ENCODE peak calls at places on chromosomes 13 and 19, in five cellular contexts. O, J, G, W and N are unnamed samples.

GRCh38 chr13:35714588-35714987 is 238.1 kb upstream of the MAB21L1 start:
- DNase-seq in O (no peak), J (peak; percentile 36), G (no peak), W (no peak), N (peak; percentile 75)

GRCh38 chr13:99018418-99019180 is 40.7 kb upstream of the DOCK9 start:
- DNase-seq in O (no peak), J (no peak), G (peak; percentile 45), W (peak; percentile 54), N (no peak)

GRCh38 chr13:84607614-84608013 is 725.3 kb upstream of the SLITRK1 start:
- DNase-seq in O (no peak), J (peak; percentile 19), G (peak; percentile 73), W (peak; percentile 58), N (no peak)

GRCh38 chr19:23554548-23554947 is 132.5 kb downstream of the ZNF675 start:
- DNase-seq in O (no peak), J (no peak), G (no peak), W (no peak), N (no peak)

GRCh38 chr19:28074773-28075172 is 1138.2 kb downstream of the UQCRFS1 start:
- DNase-seq in O (no peak), J (no peak), G (no peak), W (no peak), N (no peak)

GRCh38 chr19:17527326-17527725 is 15.9 kb downstream of the PGLS start:
- DNase-seq in O (no peak), J (no peak), G (no peak), W (no peak), N (no peak)

GRCh38 chr13:28574617-28575142 is 79.8 kb upstream of the FLT1 start:
- DNase-seq in O (no peak), J (no peak), G (peak; percentile 94), W (peak; percentile 83), N (no peak)

GRCh38 chr13:73056054-73056962 is 2.5 kb upstream of the KLF5 start:
- DNase-seq in O (no peak), J (no peak), G (peak; percentile 51), W (peak; percentile 87), N (peak; percentile 7)

GRCh38 chr13:99228737-99229691 is 28.4 kb downstream of the UBAC2 start:
- DNase-seq in O (peak; percentile 29), J (no peak), G (peak; percentile 7), W (peak; percentile 87), N (peak; percentile 10)

GRCh38 chr13:86757236-86757978 is 913.8 kb upstream of the SLITRK5 start:
- DNase-seq in O (peak; percentile 34), J (no peak), G (no peak), W (no peak), N (no peak)

GRCh38 chr19:18023596-18024212 is 15.7 kb downstream of the ARRDC2 start:
- DNase-seq in O (peak; percentile 91), J (peak; percentile 87), G (peak; percentile 96), W (peak; percentile 80), N (no peak)

GRCh38 chr19:11530432-11530831 is 1.5 kb upstream of the ECSIT start:
- DNase-seq in O (peak; percentile 44), J (peak; percentile 70), G (peak; percentile 45), W (peak; percentile 89), N (peak; percentile 88)

GRCh38 chr19:1270854-1271527 is 1.9 kb downstream of the CIRBP start:
- DNase-seq in O (no peak), J (no peak), G (no peak), W (no peak), N (no peak)

GRCh38 chr19:53467138-53467502 is 413 bp upstream of the ZNF813 start:
- DNase-seq in O (no peak), J (no peak), G (no peak), W (peak; percentile 82), N (peak; percentile 38)

GRCh38 chr13:28313579-28313978 is 175.2 kb downstream of the PAN3 start:
- DNase-seq in O (peak; percentile 38), J (no peak), G (no peak), W (peak; percentile 70), N (peak; percentile 42)

GRCh38 chr13:102970542-102970941 is 95.7 kb downstream of the SLC10A2 start:
- DNase-seq in O (no peak), J (no peak), G (no peak), W (no peak), N (no peak)

GRCh38 chr13:41457589-41458186 is 338 bp downstream of the RGCC start:
- DNase-seq in O (no peak), J (peak; percentile 27), G (no peak), W (peak; percentile 84), N (no peak)

GRCh38 chr13:41458939-41459753 is 1.8 kb downstream of the RGCC start:
- DNase-seq in O (peak; percentile 26), J (peak; percentile 37), G (no peak), W (peak; percentile 95), N (no peak)

GRCh38 chr13:41455725-41456419 is 1.5 kb upstream of the RGCC start:
- DNase-seq in O (no peak), J (no peak), G (no peak), W (no peak), N (no peak)

GRCh38 chr13:41458187-41458938 is 1.0 kb downstream of the RGCC start:
- DNase-seq in O (no peak), J (peak; percentile 40), G (no peak), W (peak; percentile 72), N (no peak)

GRCh38 chr13:41456768-41457588 is at the start of gene RGCC:
- DNase-seq in O (no peak), J (peak; percentile 83), G (peak; percentile 9), W (peak; percentile 94), N (no peak)
- H3K4me3 ChIP-seq in O (no peak within 1 kb of the TSS), J (peak within 1 kb of the TSS; percentile 79), G (peak within 1 kb of the TSS; percentile 54), W (peak within 1 kb of the TSS; percentile 70), N (no peak within 1 kb of the TSS)

GRCh38 chr13:31134055-31134711 is 27.5 kb downstream of the HSPH1 start:
- DNase-seq in O (peak; percentile 75), J (no peak), G (no peak), W (no peak), N (no peak)

GRCh38 chr13:31131470-31131961 is 30.2 kb downstream of the HSPH1 start:
- DNase-seq in O (peak; percentile 74), J (no peak), G (no peak), W (no peak), N (no peak)

GRCh38 chr13:31124225-31124624 is 37.5 kb downstream of the HSPH1 start:
- DNase-seq in O (no peak), J (no peak), G (no peak), W (no peak), N (no peak)

DNA sequence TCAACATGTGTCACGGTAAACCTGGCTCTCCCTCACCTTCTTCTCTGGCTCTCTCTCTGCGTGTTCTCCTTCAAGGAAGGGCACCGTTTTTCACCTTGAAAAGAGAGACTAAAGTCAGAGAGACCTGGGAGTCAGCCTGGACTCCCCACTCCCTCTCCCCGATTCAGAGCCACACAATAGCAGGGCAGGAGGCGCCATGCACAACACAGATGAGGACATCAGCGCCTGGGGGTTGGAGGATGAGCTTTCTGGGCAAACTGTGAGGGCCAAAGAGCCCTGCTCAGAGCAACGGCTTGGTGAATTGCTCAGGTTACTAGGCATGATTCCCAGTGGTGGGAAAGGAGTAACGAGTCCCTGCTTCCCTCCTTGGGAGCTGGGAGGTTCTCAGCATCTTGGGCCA is 32.3 kb downstream of the HSPH1 start:
- DNase-seq in O (no peak), J (no peak), G (no peak), W (no peak), N (no peak)
- H3K4me3 ChIP-seq in O (no peak overlapping the region), J (no peak overlapping the region), G (no peak overlapping the region), W (no peak overlapping the region), N (no peak overlapping the region)

DNA sequence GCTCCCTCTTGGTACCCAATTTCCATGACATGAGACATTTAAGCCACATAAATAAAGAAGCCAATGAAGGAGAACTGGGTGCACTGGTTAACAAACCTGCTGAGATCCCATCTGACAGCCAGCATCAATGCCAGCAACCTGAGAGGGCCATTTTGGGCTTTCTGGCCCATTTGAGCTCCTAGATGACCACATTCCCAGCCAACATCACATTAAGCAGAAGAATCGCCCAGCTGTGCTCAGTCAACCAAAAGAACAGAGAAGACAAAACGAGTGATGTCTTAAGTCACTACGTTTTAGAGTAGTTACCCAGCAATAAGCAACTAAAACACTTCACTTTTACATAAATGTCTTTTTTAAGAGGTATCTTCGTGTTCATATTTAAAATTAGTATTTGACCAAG is 21.9 kb downstream of the LCP1 start:
- DNase-seq in O (no peak), J (no peak), G (no peak), W (no peak), N (no peak)
- H3K4me3 ChIP-seq in O (no peak overlapping the region), J (no peak overlapping the region), G (no peak overlapping the region), W (no peak overlapping the region), N (no peak overlapping the region)

GRCh38 chr19:51127755-51128154 is 3.0 kb downstream of the SIGLEC9 start:
- DNase-seq in O (no peak), J (no peak), G (peak; percentile 5), W (no peak), N (no peak)

GRCh38 chr19:51135004-51135403 is 7.1 kb upstream of the SIGLEC7 start:
- DNase-seq in O (no peak), J (no peak), G (no peak), W (no peak), N (no peak)

GRCh38 chr19:51129716-51130115 is 5.0 kb downstream of the SIGLEC9 start:
- DNase-seq in O (no peak), J (no peak), G (no peak), W (no peak), N (no peak)

GRCh38 chr19:51128227-51128626 is 3.5 kb downstream of the SIGLEC9 start:
- DNase-seq in O (no peak), J (no peak), G (no peak), W (no peak), N (no peak)

GRCh38 chr19:51131780-51132680 is 7.3 kb downstream of the SIGLEC9 start:
- DNase-seq in O (no peak), J (no peak), G (no peak), W (no peak), N (no peak)
- H3K4me3 ChIP-seq in O (no peak overlapping the region), J (no peak overlapping the region), G (no peak overlapping the region), W (no peak overlapping the region), N (no peak overlapping the region)

DNA sequence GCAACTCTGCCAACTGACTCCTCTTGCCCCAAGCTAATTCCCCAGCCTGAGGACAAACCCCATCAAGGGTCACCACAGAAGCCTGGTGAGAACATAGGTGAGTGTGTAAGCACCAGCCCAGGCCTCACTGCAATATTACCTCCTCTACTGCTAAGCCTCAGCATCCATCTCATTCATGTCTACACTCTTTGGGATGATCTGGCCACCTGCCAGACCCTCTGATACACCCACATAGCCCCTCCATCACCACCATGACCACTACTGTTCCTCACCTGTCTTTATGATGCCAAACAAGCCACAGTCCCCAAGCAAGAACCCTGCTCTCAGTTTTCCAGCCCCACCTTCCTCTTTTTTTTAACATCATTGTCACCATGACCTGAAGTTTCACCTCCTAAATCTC is 2.3 kb downstream of the ZNF792 start:
- DNase-seq in O (no peak), J (no peak), G (no peak), W (no peak), N (no peak)
- H3K4me3 ChIP-seq in O (peak overlapping the region; percentile 73), J (peak overlapping the region; percentile 99), G (no peak overlapping the region), W (no peak overlapping the region), N (no peak overlapping the region)

GRCh38 chr19:45152504-45153338 is 8.1 kb downstream of the NKPD1 start:
- DNase-seq in O (no peak), J (peak; percentile 45), G (no peak), W (peak; percentile 90), N (no peak)
- H3K4me3 ChIP-seq in O (no peak overlapping the region), J (peak overlapping the region; percentile 56), G (peak overlapping the region; percentile 34), W (peak overlapping the region; percentile 46), N (no peak overlapping the region)

DNA sequence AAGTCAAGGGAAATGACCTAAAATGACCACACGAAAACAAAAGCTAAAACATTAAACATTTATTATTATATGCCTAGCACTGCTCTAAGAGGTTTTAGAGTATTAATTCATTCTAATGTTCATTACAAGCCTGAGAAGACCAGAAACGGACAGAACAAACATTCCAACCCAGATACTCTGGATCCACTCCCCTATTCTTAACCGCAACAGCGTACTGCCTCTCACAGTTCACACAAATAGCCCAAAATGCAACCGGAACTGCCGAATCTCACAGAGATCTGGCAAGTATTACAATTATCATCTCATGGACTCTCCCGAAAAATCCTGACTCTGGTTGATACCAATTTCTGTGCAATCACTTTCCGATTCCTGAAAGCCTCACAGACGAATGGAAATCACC is 1.4 kb downstream of the ZNF780B start:
- DNase-seq in O (no peak), J (no peak), G (no peak), W (no peak), N (no peak)
- H3K4me3 ChIP-seq in O (peak overlapping the region; percentile 69), J (peak overlapping the region; percentile 87), G (no peak overlapping the region), W (peak overlapping the region; percentile 96), N (no peak overlapping the region)